ENCODE peak calls at places on chromosomes 11 and 22, in seven cellular contexts. G, K, U, I, P, Q and T are unnamed samples.

GRCh38 chr11:75140269-75141138 is 10.4 kb upstream of the SLCO2B1 start:
- DNase-seq in G (peak; percentile 46), K (no peak), U (no peak), I (peak; percentile 79), P (peak; percentile 11), Q (peak; percentile 55), T (peak; percentile 39)

GRCh38 chr11:125263268-125263790 is 98.8 kb downstream of the PKNOX2 start:
- DNase-seq in G (peak; percentile 93), K (peak; percentile 79), U (no peak), I (peak; percentile 36), P (peak; percentile 100), Q (no peak), T (peak; percentile 77)

GRCh38 chr11:15673408-15673811 is 558.7 kb downstream of the INSC start:
- DNase-seq in G (no peak), K (no peak), U (no peak), I (peak; percentile 8), P (no peak), Q (no peak), T (no peak)

GRCh38 chr11:75557649-75558494 is 4.2 kb upstream of the SERPINH1 start:
- DNase-seq in G (peak; percentile 81), K (peak; percentile 79), U (peak; percentile 58), I (no peak), P (peak; percentile 95), Q (no peak), T (no peak)

GRCh38 chr11:92227233-92227593 is 2.6 kb downstream of the FAT3 start:
- DNase-seq in G (no peak), K (no peak), U (no peak), I (no peak), P (no peak), Q (no peak), T (no peak)

GRCh38 chr11:125481531-125481930 is 14.5 kb downstream of the FEZ1 start:
- DNase-seq in G (no peak), K (no peak), U (no peak), I (no peak), P (no peak), Q (no peak), T (no peak)

GRCh38 chr11:43574949-43575915 is 105.3 kb upstream of the HSD17B12 start:
- DNase-seq in G (peak; percentile 53), K (no peak), U (no peak), I (no peak), P (peak; percentile 82), Q (peak; percentile 23), T (no peak)

GRCh38 chr11:66488957-66489356 is 8.7 kb downstream of the DPP3 start:
- DNase-seq in G (no peak), K (no peak), U (no peak), I (no peak), P (no peak), Q (no peak), T (no peak)

GRCh38 chr11:96205460-96205809 is 137.6 kb downstream of the MAML2 start:
- DNase-seq in G (no peak), K (no peak), U (no peak), I (no peak), P (no peak), Q (no peak), T (no peak)

GRCh38 chr11:9004310-9004945 is 627 bp upstream of the NRIP3 start:
- DNase-seq in G (peak; percentile 21), K (peak; percentile 37), U (no peak), I (no peak), P (no peak), Q (no peak), T (no peak)

GRCh38 chr22:17486313-17486712 is 77.0 kb upstream of the SLC25A18 start:
- DNase-seq in G (no peak), K (no peak), U (no peak), I (no peak), P (no peak), Q (peak; percentile 7), T (no peak)

GRCh38 chr11:28965824-28966223 is 857.6 kb downstream of the METTL15 start:
- DNase-seq in G (no peak), K (no peak), U (no peak), I (no peak), P (no peak), Q (no peak), T (no peak)

GRCh38 chr11:59224419-59224928 is 11.7 kb upstream of the MPEG1 start:
- DNase-seq in G (no peak), K (no peak), U (no peak), I (no peak), P (no peak), Q (no peak), T (no peak)

GRCh38 chr11:93577291-93577690 is 34.1 kb upstream of the SMCO4 start:
- DNase-seq in G (no peak), K (no peak), U (no peak), I (no peak), P (peak; percentile 36), Q (no peak), T (no peak)

GRCh38 chr11:114066046-114066648 is 6.6 kb downstream of the ZBTB16 start:
- DNase-seq in G (no peak), K (no peak), U (no peak), I (no peak), P (no peak), Q (no peak), T (no peak)

GRCh38 chr11:19642185-19642591 is 70.4 kb upstream of the NAV2 start:
- DNase-seq in G (no peak), K (no peak), U (no peak), I (no peak), P (no peak), Q (no peak), T (no peak)

GRCh38 chr11:67405196-67405567 is 1.3 kb downstream of the TBC1D10C start:
- DNase-seq in G (no peak), K (no peak), U (no peak), I (no peak), P (no peak), Q (no peak), T (no peak)

GRCh38 chr11:121534131-121535093 is 81.6 kb upstream of the SORL1-AS1 start:
- DNase-seq in G (peak; percentile 54), K (no peak), U (no peak), I (no peak), P (peak; percentile 24), Q (no peak), T (no peak)

GRCh38 chr22:17716529-17716928 is 57.7 kb downstream of the BID start:
- DNase-seq in G (no peak), K (no peak), U (no peak), I (no peak), P (peak; percentile 13), Q (no peak), T (no peak)

GRCh38 chr11:119795231-119795630 is 66.2 kb upstream of the NECTIN1 start:
- DNase-seq in G (no peak), K (no peak), U (no peak), I (no peak), P (peak; percentile 77), Q (peak; percentile 19), T (no peak)

GRCh38 chr11:69943066-69943465 is 123.8 kb upstream of the FGF3 start:
- DNase-seq in G (no peak), K (no peak), U (no peak), I (no peak), P (no peak), Q (peak; percentile 51), T (no peak)

GRCh38 chr11:65781152-65781961 is 581 bp upstream of the AP5B1 start:
- DNase-seq in G (no peak), K (no peak), U (no peak), I (peak; percentile 36), P (no peak), Q (no peak), T (no peak)

GRCh38 chr22:36405671-36406070 is 17.9 kb upstream of the MYH9 start:
- DNase-seq in G (no peak), K (peak; percentile 81), U (no peak), I (no peak), P (no peak), Q (no peak), T (no peak)

GRCh38 chr11:27754035-27755017 is 54.1 kb upstream of the BDNF start:
- DNase-seq in G (no peak), K (no peak), U (no peak), I (no peak), P (peak; percentile 75), Q (no peak), T (no peak)

GRCh38 chr11:34299284-34299961 is 58.4 kb downstream of the ABTB2 start:
- DNase-seq in G (no peak), K (no peak), U (no peak), I (no peak), P (no peak), Q (no peak), T (no peak)
- H3K27ac ChIP-seq in G (no peak overlapping the region), K (no peak overlapping the region), U (no peak overlapping the region), I (no peak overlapping the region), P (no peak overlapping the region), Q (no peak overlapping the region), T (no peak overlapping the region)

GRCh38 chr11:102773388-102773787 is 7.0 kb downstream of the MMP10 start:
- DNase-seq in G (no peak), K (no peak), U (no peak), I (no peak), P (no peak), Q (no peak), T (no peak)
- H3K9me3 ChIP-seq in G (no peaks in the 10 kb centered on the region), K (no peaks in the 10 kb centered on the region), U (no peaks in the 10 kb centered on the region), I (no peaks in the 10 kb centered on the region), P (no peaks in the 10 kb centered on the region), Q (no peaks in the 10 kb centered on the region), T (no peaks in the 10 kb centered on the region)

DNA sequence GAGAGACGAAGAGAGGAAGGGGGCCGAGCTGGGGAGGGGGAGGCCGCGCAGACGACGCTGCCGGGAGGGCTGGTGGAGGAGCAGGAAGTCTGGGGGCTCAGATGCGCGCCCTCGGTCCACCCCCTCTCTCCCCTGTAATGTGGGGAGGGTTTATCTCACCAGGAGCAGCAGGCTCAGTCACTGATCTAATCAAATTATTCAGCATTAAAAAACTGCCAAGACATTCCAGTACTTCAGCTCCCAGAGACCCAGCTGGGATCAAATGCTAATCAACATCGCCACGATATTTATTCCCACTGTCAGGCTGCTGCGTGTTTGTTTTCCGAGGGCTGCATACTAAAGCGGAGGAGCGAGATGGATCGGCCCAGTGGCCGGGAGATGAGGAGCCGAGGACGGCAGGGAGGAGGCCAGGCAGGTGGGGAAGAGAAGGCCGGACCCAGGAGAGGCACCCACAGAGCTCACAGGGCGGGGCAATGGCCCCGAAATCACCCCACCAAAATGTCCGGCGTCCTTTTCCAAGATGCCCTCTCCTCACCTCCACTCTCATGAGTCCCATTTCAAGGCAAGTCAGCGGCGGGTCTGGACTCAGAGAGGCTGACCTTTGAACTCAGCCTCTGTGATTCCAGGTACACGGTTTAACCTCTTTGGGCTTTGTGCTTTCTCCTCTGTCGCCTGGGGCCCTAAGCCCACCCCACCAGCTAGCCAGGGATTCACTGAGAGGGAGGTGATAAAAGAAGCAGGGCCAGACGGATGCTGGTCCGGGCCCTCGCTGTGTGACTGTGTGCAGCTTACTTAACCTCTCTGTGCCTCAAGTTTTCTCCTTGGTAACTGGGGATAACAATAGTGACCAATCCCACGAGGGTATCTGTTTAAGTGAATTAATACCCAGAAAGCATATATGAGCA is 502.1 kb downstream of the MN1 start:
- DNase-seq in G (peak; percentile 32), K (no peak), U (no peak), I (no peak), P (no peak), Q (no peak), T (no peak)
- H3K4me1 ChIP-seq in G (no peaks in the 10 kb centered on the region), K (no peaks in the 10 kb centered on the region), U (no peaks in the 10 kb centered on the region), I (no peaks in the 10 kb centered on the region), P (peaks cover 3% of the 10 kb centered on the region), Q (peaks cover 9% of the 10 kb centered on the region), T (no peaks in the 10 kb centered on the region)

DNA sequence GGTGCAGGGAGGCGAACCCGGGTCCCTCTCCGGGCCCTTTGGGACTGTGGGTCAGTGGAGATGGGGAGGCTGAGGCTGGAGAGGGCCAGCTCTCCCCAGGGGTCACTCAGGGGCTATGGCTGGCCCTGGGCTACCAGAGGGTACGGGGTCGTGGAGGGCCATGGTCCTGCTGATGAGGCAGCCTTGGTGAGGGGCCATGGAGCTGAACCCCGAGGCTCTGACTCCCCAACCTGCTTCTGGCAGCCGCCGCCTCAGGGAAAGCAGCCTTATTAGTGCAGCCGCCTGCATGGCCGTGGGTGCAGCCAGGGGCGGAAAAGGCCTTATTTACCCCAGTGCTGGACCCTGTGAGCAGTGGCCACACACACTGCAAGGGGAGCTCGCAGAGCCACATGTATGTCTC is 139.4 kb downstream of the MIAT start:
- DNase-seq in G (no peak), K (no peak), U (no peak), I (no peak), P (no peak), Q (no peak), T (no peak)
- H3K27ac ChIP-seq in G (no peak overlapping the region), K (no peak overlapping the region), U (no peak overlapping the region), I (no peak overlapping the region), P (no peak overlapping the region), Q (no peak overlapping the region), T (no peak overlapping the region)